ENCODE peak calls at places on chromosome 4, in six cellular contexts. V is lower leg skin, E is transverse colon, H is PC-3, T is uterus, U is dorsolateral prefrontal cortex. J is an unnamed sample.

GRCh38 chr4:73001885-73002284 is 67.6 kb downstream of the COX18 start:
- DNase-seq in V (no peak), E (no peak), H (no peak), T (no peak), U (no peak), J (no peak)

GRCh38 chr4:38917481-38918025 is 49.9 kb downstream of the FAM114A1 start:
- DNase-seq in V (no peak), E (no peak), H (no peak), T (no peak), U (no peak), J (peak; percentile 44)

GRCh38 chr4:40283968-40284367 is 51.2 kb upstream of the CHRNA9 start:
- DNase-seq in V (no peak), E (no peak), H (peak; percentile 82), T (no peak), U (no peak), J (no peak)

GRCh38 chr4:81405900-81406401 is 65.8 kb downstream of the RASGEF1B start:
- DNase-seq in V (no peak), E (peak; percentile 20), H (peak; percentile 69), T (peak; percentile 37), U (peak; percentile 24), J (peak; percentile 19)

GRCh38 chr4:23889814-23890269 is at the start of gene PPARGC1A:
- DNase-seq in V (peak; percentile 57), E (peak; percentile 81), H (no peak), T (peak; percentile 51), U (peak; percentile 55), J (no peak)

GRCh38 chr4:8731364-8731763 is 138.8 kb downstream of the CPZ start:
- DNase-seq in V (no peak), E (peak; percentile 5), H (no peak), T (no peak), U (no peak), J (no peak)

GRCh38 chr4:188175288-188175687 is 36.0 kb downstream of the TRIML1 start:
- DNase-seq in V (no peak), E (no peak), H (peak; percentile 25), T (no peak), U (no peak), J (no peak)

GRCh38 chr4:53185853-53186590 is 179.8 kb downstream of the SCFD2 start:
- DNase-seq in V (no peak), E (no peak), H (no peak), T (no peak), U (no peak), J (peak; percentile 71)

GRCh38 chr4:87097075-87097474 is 123.3 kb downstream of the KLHL8 start:
- DNase-seq in V (no peak), E (peak; percentile 28), H (no peak), T (no peak), U (no peak), J (no peak)

GRCh38 chr4:8241895-8242696 is 27.5 kb upstream of the HTRA3 start:
- DNase-seq in V (peak; percentile 87), E (peak; percentile 83), H (peak; percentile 75), T (peak; percentile 87), U (peak; percentile 75), J (peak; percentile 16)

GRCh38 chr4:153156263-153156662 is 48.0 kb upstream of the TRIM2 start:
- DNase-seq in V (no peak), E (no peak), H (no peak), T (no peak), U (no peak), J (no peak)

GRCh38 chr4:14196141-14196540 is 568.6 kb upstream of the BOD1L1 start:
- DNase-seq in V (peak; percentile 15), E (no peak), H (peak; percentile 71), T (no peak), U (peak; percentile 6), J (no peak)

GRCh38 chr4:60913646-60914045 is 286.5 kb upstream of the ADGRL3 start:
- DNase-seq in V (no peak), E (no peak), H (no peak), T (no peak), U (no peak), J (no peak)

GRCh38 chr4:158936238-158936637 is 166.6 kb upstream of the RAPGEF2 start:
- DNase-seq in V (no peak), E (no peak), H (no peak), T (no peak), U (no peak), J (no peak)

DNA sequence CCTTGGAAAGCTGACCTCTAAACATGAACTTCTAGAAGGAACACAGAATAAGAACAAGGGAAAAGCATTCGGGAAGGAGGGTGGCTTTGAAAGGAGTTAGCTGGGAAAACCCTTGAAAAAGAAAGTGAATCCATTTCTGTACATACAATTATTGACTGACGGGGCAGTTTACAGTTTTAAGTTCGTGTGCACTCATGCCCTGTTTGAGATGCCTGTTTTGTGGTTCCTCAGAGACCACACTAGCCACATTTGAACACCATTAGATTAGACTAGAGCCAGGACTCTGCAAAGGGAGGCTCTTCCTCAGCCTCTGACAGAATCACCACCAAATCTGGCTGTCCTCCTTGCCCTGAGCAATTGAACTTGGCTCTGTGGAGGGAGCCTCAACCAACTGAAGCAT is 158.3 kb downstream of the PALLD start:
- DNase-seq in V (no peak), E (no peak), H (no peak), T (no peak), U (no peak), J (no peak)
- H3K4me3 ChIP-seq in V (peak overlapping the region; percentile 6), E (peak overlapping the region; percentile 30), H (no peak overlapping the region), T (no peak overlapping the region), U (no peak overlapping the region), J (no peak overlapping the region)

DNA sequence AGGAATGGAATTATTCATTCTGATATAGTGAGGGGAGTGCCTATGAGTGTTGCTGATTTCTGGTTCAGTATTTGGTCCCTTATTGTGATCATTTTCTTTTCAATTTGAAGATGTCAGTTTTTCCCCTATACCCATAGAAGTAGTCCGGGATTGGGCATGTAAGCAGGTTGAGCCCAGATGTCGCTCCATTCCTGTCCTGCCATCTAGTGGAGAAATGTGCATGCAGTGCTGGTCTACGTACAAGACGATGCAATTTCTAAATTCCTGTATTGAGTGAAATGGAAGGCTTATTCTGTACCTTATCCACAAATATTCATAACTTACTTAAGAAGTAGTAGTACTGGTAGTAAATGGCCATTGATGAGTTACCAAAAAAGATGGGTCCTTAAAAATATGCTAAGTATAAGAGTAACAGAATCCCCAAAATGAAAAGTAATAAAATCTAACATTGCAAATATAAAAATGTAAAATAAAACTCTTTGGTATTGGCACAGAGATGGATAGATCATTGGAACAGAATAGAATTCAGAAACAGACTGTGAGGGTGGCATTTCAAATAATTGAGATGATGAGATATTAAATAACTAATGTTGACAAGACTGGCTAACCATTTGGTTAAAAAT is 60.9 kb downstream of the UGT8 start:
- DNase-seq in V (peak; percentile 15), E (peak; percentile 70), H (peak; percentile 68), T (peak; percentile 12), U (peak; percentile 76), J (peak; percentile 1)
- TF ChIP-seq CTCF in V (no peak), E (peak; percentile 76), H (peak; percentile 84), T (peak; percentile 37), U (peak; percentile 93), J (peak; percentile 84)

GRCh38 chr4:22500128-22500611 is 15.7 kb downstream of the ADGRA3 start:
- DNase-seq in V (no peak), E (peak; percentile 68), H (peak; percentile 88), T (no peak), U (no peak), J (no peak)
- H3K4me3 ChIP-seq in V (no peak overlapping the region), E (no peak overlapping the region), H (peak overlapping the region; percentile 61), T (no peak overlapping the region), U (no peak overlapping the region), J (no peak overlapping the region)

DNA sequence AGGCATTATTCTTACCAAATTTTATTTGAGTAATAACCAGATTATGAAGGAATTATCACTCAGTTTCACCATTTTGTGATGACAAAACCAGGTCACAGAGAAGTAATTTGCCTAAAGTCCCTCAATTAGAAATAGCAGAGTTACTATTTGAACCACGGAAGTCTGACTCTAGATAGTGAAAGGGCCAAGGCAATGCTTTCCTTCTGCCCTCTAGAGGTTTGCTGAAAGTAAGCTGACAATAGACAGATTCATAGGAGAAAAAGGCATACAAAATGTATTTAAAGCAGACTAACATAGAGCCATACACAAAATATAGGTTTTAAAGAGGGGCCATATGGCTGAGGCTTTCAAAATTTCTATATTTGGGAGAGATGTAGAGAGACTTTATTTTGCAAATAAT is 43.1 kb downstream of the CXXC4 start:
- DNase-seq in V (no peak), E (no peak), H (no peak), T (no peak), U (no peak), J (no peak)
- TF ChIP-seq CTCF in V (no peak), E (peak; percentile 42), H (peak; percentile 43), T (no peak), U (peak; percentile 52), J (no peak)

DNA sequence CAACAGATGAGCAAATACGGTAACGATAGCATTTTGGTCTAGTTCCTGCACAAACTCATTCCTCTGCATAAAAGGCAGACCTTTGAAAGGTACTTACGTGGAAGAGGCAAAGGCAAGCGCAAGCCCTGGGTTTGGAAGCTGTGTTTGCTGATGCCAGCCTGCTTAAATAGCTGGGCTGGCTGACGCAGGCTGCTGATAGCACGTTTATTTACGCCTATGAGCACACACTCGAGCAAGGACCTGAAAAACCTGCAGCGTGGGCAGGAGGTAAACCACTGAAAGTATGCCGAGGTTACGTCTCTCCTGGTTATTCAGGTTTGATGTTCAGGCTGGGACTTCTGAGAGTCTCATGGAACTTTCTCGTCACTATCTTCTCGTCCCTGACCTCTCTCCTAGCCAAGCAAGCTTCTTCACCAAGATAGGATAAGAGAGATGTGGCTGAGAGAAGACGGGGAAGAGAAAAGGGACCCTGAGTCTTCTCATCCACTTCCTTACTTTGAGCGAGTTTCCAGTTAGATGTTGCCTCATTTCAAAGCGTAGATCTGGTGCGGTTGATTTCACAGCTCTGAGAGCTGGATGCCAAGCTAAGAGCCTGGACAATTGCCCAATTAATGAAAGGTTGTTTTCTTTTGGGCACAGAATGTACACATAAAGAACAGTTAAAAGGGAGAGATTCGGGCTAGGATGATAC is at the start of gene HOPX:
- DNase-seq in V (peak; percentile 71), E (peak; percentile 21), H (peak; percentile 86), T (no peak), U (peak; percentile 27), J (no peak)
- H3K4me3 ChIP-seq in V (no peak within 1 kb of the TSS), E (no peak within 1 kb of the TSS), H (peak within 1 kb of the TSS; percentile 50), T (peak within 1 kb of the TSS; percentile 4), U (peak within 1 kb of the TSS; percentile 64), J (no peak within 1 kb of the TSS)

DNA sequence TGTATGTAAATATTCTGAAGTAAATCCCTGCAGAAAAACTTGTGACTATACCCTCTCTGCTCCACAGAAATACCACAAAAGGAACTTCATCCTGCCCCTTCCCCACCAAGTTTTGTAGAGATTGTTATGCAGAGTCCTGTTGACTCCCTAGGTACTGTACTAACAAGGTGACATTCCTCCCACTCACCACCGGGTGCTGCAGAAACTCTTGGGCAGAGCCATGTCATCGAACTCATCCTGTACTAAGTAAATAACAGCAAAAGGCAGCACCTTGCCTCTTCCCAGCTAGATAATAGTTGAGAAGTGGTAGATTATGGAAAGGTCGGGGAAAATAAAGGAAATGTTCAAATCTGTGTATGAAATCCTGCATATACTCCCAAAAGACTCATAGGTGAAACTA is 233.3 kb downstream of the STPG2 start:
- DNase-seq in V (no peak), E (no peak), H (peak; percentile 60), T (no peak), U (no peak), J (no peak)
- TF ChIP-seq CTCF in V (no peak), E (no peak), H (peak; percentile 60), T (no peak), U (no peak), J (no peak)

DNA sequence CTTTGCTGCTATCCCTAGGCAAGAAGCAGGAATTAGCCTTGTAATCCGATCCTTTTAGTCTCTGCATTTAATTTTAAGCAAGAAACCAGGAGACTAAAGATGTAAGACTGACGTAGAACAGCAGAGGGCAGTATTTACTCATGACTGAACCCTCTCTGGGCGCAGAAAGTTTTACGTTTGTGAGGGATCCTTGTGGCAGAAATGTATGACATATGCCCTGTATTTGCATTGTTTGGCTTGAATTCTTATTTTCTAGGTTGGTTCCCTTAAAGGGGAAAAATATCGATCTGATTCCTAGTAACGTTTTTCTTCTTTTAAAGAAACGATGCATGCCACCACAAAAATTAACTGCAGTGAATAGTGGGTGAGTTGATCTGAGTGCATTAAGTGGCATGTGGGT is 1.3 kb upstream of the FAT4 start:
- DNase-seq in V (peak; percentile 53), E (no peak), H (peak; percentile 88), T (peak; percentile 50), U (no peak), J (peak; percentile 68)
- H3K4me3 ChIP-seq in V (no peak overlapping the region), E (no peak overlapping the region), H (no peak overlapping the region), T (no peak overlapping the region), U (peak overlapping the region; percentile 92), J (no peak overlapping the region)

J was measured in AG04449.